ENCODE peak calls at places on chromosomes 4 and X, in four cellular contexts. F, L, Z and R are unnamed samples.

GRCh38 chr4:7103599-7104365 is 35.9 kb upstream of the GRPEL1 start:
- DNase-seq in F (peak), L (no peak), Z (no peak), R (no peak)

GRCh38 chr4:104302731-104303130 is 192.0 kb downstream of the CXXC4 start:
- DNase-seq in F (no peak), L (no peak), Z (no peak), R (no peak)

GRCh38 chr4:187903700-187904099 is 91.9 kb upstream of the ZFP42 start:
- DNase-seq in F (no peak), L (no peak), Z (no peak), R (no peak)

GRCh38 chrX:132858018-132858417 is 100.4 kb downstream of the HS6ST2 start:
- DNase-seq in F (no peak), L (no peak), Z (no peak), R (peak)

GRCh38 chrX:119899125-119899524 is 3.4 kb downstream of the AKAP14 start:
- DNase-seq in F (no peak), L (no peak), Z (no peak), R (no peak)

GRCh38 chrX:9873952-9874351 is 87.7 kb downstream of the SHROOM2 start:
- DNase-seq in F (peak), L (peak), Z (no peak), R (peak)

GRCh38 chr4:13933163-13933562 is 305.6 kb upstream of the BOD1L1 start:
- DNase-seq in F (no peak), L (no peak), Z (no peak), R (no peak)

GRCh38 chrX:27132851-27133250 is 330.3 kb downstream of the PPP4R3C start:
- DNase-seq in F (no peak), L (no peak), Z (no peak), R (no peak)

GRCh38 chr4:43987331-43987944 is 461.2 kb downstream of the KCTD8 start:
- DNase-seq in F (no peak), L (no peak), Z (no peak), R (no peak)

GRCh38 chr4:575281-576141 is 584 bp downstream of the TMEM271 start:
- DNase-seq in F (no peak), L (peak), Z (peak), R (no peak)

GRCh38 chr4:52100062-52100461 is 49.0 kb downstream of the SPATA18 start:
- DNase-seq in F (no peak), L (no peak), Z (no peak), R (peak)

GRCh38 chr4:92307886-92308285 is 4.1 kb downstream of the GRID2 start:
- DNase-seq in F (no peak), L (no peak), Z (no peak), R (no peak)

GRCh38 chr4:24914460-24914859 is 1.6 kb upstream of the CCDC149 start:
- DNase-seq in F (no peak), L (no peak), Z (no peak), R (no peak)

GRCh38 chrX:72045552-72046277 is 86.0 kb downstream of the RTL5 start:
- DNase-seq in F (no peak), L (no peak), Z (no peak), R (no peak)

GRCh38 chr4:152591876-152592275 is 56.0 kb upstream of the FBXW7 start:
- DNase-seq in F (no peak), L (no peak), Z (no peak), R (no peak)

GRCh38 chr4:149264093-149264733 is 551.4 kb downstream of the IQCM start:
- DNase-seq in F (no peak), L (peak), Z (no peak), R (peak)

GRCh38 chrX:79524642-79525041 is 157.5 kb upstream of the ITM2A start:
- DNase-seq in F (no peak), L (peak), Z (no peak), R (peak)

DNA sequence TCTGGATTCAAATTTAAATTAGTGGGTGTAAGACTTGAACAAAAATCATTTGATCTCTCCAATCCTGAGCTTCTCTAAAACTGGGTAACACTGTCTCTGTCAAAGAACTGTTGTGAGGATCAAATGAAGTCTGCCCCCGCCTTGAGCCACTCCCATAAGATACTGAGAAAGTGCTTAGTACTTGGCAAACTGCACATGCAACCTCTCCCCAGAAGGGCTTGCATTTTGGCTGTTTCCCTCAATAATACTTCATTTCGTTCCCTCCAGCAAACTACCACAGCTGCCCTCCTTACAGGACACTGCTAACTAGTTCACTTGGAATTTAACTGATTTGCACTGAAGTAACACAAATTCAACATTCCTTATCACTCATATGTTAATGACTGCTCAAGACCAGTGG is 79.8 kb downstream of the APBB2 start:
- DNase-seq in F (no peak), L (no peak), Z (no peak), R (no peak)
- TF ChIP-seq CTCF in F (no peak), L (no peak), Z (no peak), R (no peak)

DNA sequence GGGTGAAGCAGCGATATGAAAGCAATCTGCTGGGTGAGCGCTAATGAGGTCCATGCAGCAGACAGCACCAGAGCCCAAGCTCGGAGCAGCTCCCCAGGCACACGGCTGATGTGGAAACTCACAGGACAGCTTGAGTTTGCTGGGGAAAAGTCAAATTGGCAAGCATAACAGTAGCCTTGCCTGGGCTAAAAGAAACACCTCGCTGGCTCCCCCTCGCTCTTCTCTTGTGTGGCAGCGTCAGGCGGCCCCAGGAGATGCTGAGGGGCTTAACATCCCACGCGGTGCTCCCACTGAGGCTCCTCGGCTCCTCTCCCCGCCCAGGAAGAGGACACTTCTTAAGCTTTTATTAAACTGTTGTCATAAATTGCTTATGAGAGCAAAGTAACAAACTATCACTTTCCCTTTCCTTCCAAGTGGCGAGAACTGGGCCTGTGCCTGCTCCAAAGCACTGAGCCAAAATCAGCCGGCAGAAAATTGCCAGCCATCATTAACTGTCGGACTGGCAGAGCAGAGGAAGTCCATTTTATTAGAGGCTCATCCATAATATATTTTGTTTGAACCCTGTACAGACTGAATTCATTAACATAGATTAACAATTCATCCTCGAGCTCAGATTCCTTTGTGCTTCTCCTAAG is 111.4 kb downstream of the TSPAN5 start:
- DNase-seq in F (peak), L (no peak), Z (no peak), R (no peak)
- TF ChIP-seq CTCF in F (no peak), L (no peak), Z (no peak), R (no peak)

GRCh38 chrX:126770179-126770578 is 49.4 kb upstream of the PRR32 start:
- DNase-seq in F (no peak), L (peak), Z (no peak), R (no peak)
- TF ChIP-seq CTCF in F (peak), L (peak), Z (peak), R (peak)

GRCh38 chrX:147832707-147833348 is 78.9 kb upstream of the FMR1 start:
- DNase-seq in F (no peak), L (no peak), Z (no peak), R (no peak)

DNA sequence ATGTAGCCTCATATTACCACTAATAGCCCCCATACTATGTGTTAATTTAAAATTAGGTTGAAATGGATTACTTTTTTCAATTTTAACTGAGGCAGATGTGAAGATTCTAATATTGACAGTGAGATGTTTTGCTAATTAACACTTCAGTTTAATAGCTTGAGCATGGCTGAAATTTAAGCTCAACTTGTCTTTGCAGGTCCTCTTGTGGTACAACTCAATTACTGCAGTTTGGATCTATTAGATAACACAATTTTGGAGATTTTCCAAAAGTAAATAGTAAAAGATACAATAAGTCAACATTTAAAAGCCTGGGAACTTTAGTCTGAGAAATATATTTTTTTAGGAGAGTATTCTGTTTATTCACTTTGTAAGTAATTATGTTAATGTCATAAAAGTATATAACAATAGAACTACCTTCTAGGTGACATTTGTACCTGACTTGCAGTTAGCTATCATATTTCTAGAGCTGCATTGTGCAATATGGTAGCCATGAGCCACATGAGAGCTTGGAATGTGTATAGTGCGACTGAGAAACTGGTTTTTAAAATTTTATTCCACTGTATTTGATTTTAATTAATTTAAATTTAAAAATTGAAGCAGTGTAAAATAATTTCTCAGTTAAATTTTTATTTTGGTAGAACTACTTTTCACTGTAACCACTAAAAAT is 73.1 kb upstream of the FMR1 start:
- DNase-seq in F (no peak), L (no peak), Z (no peak), R (no peak)
- TF ChIP-seq CTCF in F (no peak), L (peak), Z (peak), R (peak)

GRCh38 chrX:17773221-17773876 is 36.1 kb downstream of the SCML1 start:
- DNase-seq in F (no peak), L (no peak), Z (no peak), R (no peak)
- TF ChIP-seq CTCF in F (no peak), L (no peak), Z (no peak), R (no peak)

DNA sequence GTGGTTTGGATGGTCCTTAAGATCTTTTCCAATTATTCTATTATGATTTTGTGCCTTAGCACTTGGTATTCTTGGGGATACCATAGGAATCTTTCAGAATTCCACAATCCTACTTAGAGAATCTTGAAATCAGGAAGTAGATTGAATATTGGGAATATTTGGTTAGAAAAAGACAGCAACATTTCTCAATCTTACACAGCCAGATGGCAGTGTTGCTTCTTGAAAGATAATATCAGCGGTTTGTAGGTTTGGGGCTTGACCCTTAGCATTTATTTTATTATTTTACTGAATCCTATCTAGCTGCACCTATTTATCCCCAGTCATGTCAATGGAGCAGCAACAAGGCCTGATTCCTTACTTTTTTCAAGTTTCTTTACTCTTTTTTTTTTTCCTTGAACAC is 28.6 kb downstream of the MAGEB1 start:
- DNase-seq in F (no peak), L (no peak), Z (no peak), R (no peak)
- TF ChIP-seq CTCF in F (no peak), L (no peak), Z (peak), R (peak)

DNA sequence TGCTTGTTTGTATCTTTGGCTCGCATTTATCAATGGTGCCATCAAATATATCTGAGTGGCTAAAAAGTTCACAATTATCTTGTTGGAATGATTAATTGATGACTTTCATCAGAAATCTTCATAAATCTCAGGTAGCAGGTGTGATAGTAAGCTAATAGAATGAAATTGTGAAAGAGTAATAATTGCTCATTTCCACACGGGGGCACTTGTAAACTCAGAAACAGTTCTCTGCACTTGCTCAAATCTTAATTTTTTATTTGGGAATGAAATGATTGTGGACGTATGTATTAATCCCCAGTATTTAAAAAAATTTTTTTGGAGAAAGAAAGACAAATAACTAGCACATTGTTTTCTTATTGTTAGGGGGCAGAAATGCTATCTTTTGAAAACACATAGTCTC is 132.8 kb downstream of the DTHD1 start:
- DNase-seq in F (no peak), L (no peak), Z (no peak), R (no peak)
- TF ChIP-seq CTCF in F (no peak), L (peak), Z (peak), R (peak)

DNA sequence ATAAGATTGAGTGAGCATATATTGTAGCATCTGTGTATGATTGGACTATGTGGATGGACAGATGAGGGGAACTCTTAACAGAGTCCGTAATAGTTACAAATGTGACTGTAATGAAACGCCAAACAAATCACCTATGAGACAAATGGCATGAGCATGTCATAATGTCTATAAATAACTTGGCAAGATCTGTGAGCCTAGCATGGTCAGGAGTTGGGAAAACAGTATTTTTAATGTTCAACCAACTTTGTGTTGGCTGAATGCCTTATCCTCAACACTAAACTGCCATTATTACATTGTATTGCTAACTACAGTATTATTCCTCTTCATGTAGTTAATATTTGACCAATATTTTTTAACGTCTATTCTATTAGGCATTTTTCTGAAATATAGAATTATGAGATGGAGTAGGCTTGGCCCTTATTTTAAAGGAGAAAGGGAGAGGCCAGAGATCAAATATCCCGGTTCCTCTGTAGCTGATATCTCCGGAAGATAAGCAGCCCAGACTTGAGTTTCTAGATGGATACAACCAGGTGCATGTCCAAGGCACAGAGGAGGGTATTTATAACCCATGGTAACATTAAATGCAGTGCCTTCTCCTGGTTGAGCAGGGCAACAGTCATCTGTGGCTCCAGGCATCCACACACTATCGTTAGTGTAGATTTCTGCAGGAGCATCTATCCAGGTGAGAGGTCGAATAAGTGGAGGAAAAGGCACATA is 32.7 kb downstream of the PF4 start:
- DNase-seq in F (no peak), L (no peak), Z (no peak), R (no peak)
- TF ChIP-seq CTCF in F (no peak), L (no peak), Z (no peak), R (no peak)

GRCh38 chr4:77236806-77237205 is 79.8 kb downstream of the CCNG2 start:
- DNase-seq in F (no peak), L (no peak), Z (no peak), R (no peak)

GRCh38 chr4:77235289-77235854 is 78.4 kb downstream of the CCNG2 start:
- DNase-seq in F (no peak), L (no peak), Z (no peak), R (no peak)

GRCh38 chr4:77240469-77241066 is 83.6 kb downstream of the CCNG2 start:
- DNase-seq in F (peak), L (peak), Z (peak), R (peak)
- TF ChIP-seq CTCF in F (peak), L (peak), Z (peak), R (peak)

GRCh38 chr4:3401436-3402171 is 40.2 kb upstream of the HGFAC start:
- DNase-seq in F (no peak), L (no peak), Z (no peak), R (no peak)

GRCh38 chr4:3402409-3403103 is 39.2 kb upstream of the HGFAC start:
- DNase-seq in F (peak), L (no peak), Z (no peak), R (no peak)

GRCh38 chr4:3396611-3397010 is 45.2 kb upstream of the HGFAC start:
- DNase-seq in F (no peak), L (no peak), Z (no peak), R (no peak)

GRCh38 chr4:3397128-3397527 is 44.6 kb upstream of the HGFAC start:
- DNase-seq in F (no peak), L (no peak), Z (no peak), R (no peak)

GRCh38 chr4:3399277-3400194 is 42.2 kb upstream of the HGFAC start:
- DNase-seq in F (peak), L (no peak), Z (no peak), R (no peak)
- TF ChIP-seq CTCF in F (peak), L (no peak), Z (no peak), R (peak)